ENCODE peak calls at places on chromosomes 2 and 18, in six cellular contexts. M is astrocyte, L is GF-D8, K is ovary, P is left lung, Y is astrocyte of the hippocampus. U is an unnamed sample.

GRCh38 chr2:113672297-113672696 is 45.2 kb downstream of the RABL2A start:
- DNase-seq in L (no peak), P (no peak), M (no peak), K (no peak), Y (no peak), U (no peak)

GRCh38 chr2:74584088-74584645 is 29.6 kb downstream of the DOK1 start:
- DNase-seq in M (peak), P (no peak), Y (peak), L (peak), K (no peak), U (peak)

GRCh38 chr2:121561617-121562268 is 31.1 kb downstream of the RNU4ATAC start:
- DNase-seq in M (peak), K (no peak), Y (peak), L (no peak), P (no peak), U (peak)

GRCh38 chr18:58758606-58759005 is 87.3 kb downstream of the MALT1 start:
- DNase-seq in L (no peak), M (no peak), P (no peak), K (no peak), Y (no peak), U (no peak)

GRCh38 chr2:36547906-36548305 is 50.1 kb downstream of the FEZ2 start:
- DNase-seq in L (no peak), Y (no peak), P (no peak), M (no peak), K (no peak), U (no peak)

GRCh38 chr2:237315170-237315880 is 98.6 kb downstream of the COL6A3 start:
- DNase-seq in L (no peak), Y (peak), M (peak), K (peak), P (peak), U (peak)

GRCh38 chr18:77061291-77061945 is 71.2 kb downstream of the MBP start:
- DNase-seq in M (no peak), L (no peak), K (no peak), P (no peak), Y (no peak), U (peak)

GRCh38 chr2:168767258-168767657 is 35.2 kb upstream of the NOSTRIN start:
- DNase-seq in M (peak), P (no peak), L (no peak), K (no peak), Y (no peak), U (no peak)

GRCh38 chr2:18209934-18210639 is 331.6 kb downstream of the KCNS3 start:
- DNase-seq in L (no peak), M (peak), P (no peak), Y (peak), K (no peak), U (peak)

GRCh38 chr18:54466248-54467005 is 108.7 kb downstream of the C18orf54 start:
- DNase-seq in L (no peak), Y (no peak), K (no peak), P (no peak), M (no peak), U (no peak)

GRCh38 chr2:186728631-186729030 is 34.8 kb downstream of the FAM171B start:
- DNase-seq in K (no peak), L (no peak), M (no peak), Y (no peak), P (no peak), U (no peak)

GRCh38 chr18:74282359-74283254 is 9.2 kb downstream of the CYB5A start:
- DNase-seq in P (no peak), M (no peak), K (no peak), Y (no peak), L (peak), U (no peak)

GRCh38 chr2:188811522-188811921 is 162.7 kb upstream of the COL3A1 start:
- DNase-seq in K (no peak), Y (peak), P (no peak), L (no peak), M (peak), U (peak)

GRCh38 chr2:215817046-215817445 is 196.3 kb downstream of the MREG start:
- DNase-seq in P (no peak), Y (no peak), K (no peak), L (no peak), M (no peak), U (peak)

GRCh38 chr2:240255811-240256703 is 115.6 kb upstream of the OTOS start:
- DNase-seq in M (peak), Y (peak), P (no peak), L (no peak), K (no peak), U (peak)

GRCh38 chr2:34419856-34420255 is 820.8 kb upstream of the FAM98A start:
- DNase-seq in K (no peak), M (peak), P (no peak), Y (peak), L (no peak), U (no peak)

GRCh38 chr2:203341741-203342310 is 13.6 kb downstream of the ABI2 start:
- DNase-seq in P (no peak), K (no peak), M (no peak), L (no peak), Y (no peak), U (peak)

GRCh38 chr2:176174382-176174834 is 14.1 kb upstream of the HOXD1 start:
- DNase-seq in L (no peak), M (peak), Y (no peak), P (no peak), K (peak), U (no peak)

GRCh38 chr2:240576036-240576435 is 7.8 kb downstream of the RNPEPL1 start:
- DNase-seq in L (no peak), M (no peak), Y (no peak), P (no peak), K (no peak), U (no peak)

GRCh38 chr2:222142027-222142426 is 156.8 kb downstream of the PAX3 start:
- DNase-seq in K (no peak), Y (peak), P (no peak), M (peak), L (no peak), U (peak)

GRCh38 chr18:25140962-25141308 is 211.0 kb downstream of the ZNF521 start:
- DNase-seq in Y (no peak), M (no peak), K (no peak), P (no peak), L (no peak), U (no peak)

GRCh38 chr2:69386376-69386775 is 651 bp downstream of the GFPT1 start:
- DNase-seq in M (no peak), P (no peak), K (no peak), L (no peak), Y (no peak), U (no peak)

GRCh38 chr2:46871976-46872381 is 43.6 kb downstream of the MCFD2 start:
- DNase-seq in Y (peak), K (no peak), P (peak), M (no peak), L (no peak), U (peak)

GRCh38 chr2:33272001-33272400 is 204.4 kb upstream of the RASGRP3 start:
- DNase-seq in K (no peak), P (no peak), L (no peak), M (peak), Y (peak), U (peak)

GRCh38 chr18:6328624-6329016 is 86.1 kb downstream of the L3MBTL4 start:
- DNase-seq in K (no peak), P (peak), Y (peak), M (no peak), L (no peak), U (no peak)

GRCh38 chr2:174153757-174154680 is 94.3 kb downstream of the OLA1 start:
- DNase-seq in Y (peak), M (peak), P (no peak), K (no peak), L (no peak), U (peak)

GRCh38 chr18:79916546-79917350 is 34.7 kb downstream of the SLC66A2 start:
- DNase-seq in L (no peak), Y (no peak), P (no peak), M (no peak), K (no peak), U (no peak)

GRCh38 chr2:69081001-69081400 is 68.0 kb downstream of the ANTXR1 start:
- DNase-seq in K (no peak), P (no peak), Y (no peak), M (no peak), L (no peak), U (no peak)

GRCh38 chr2:161988589-161988988 is 85.4 kb downstream of the DPP4 start:
- DNase-seq in M (peak), K (no peak), L (no peak), Y (peak), P (no peak), U (peak)

GRCh38 chr2:10166489-10167295 is 44.2 kb downstream of the RRM2 start:
- DNase-seq in K (no peak), M (no peak), L (no peak), P (no peak), Y (no peak), U (no peak)

U was measured in amniotic epithelial cell.